ENCODE peak calls at places on chromosomes 4 and X, in seven cellular contexts. T, V, B, S, J, Z and R are unnamed samples.

GRCh38 chrX:136765957-136766356 is 14.8 kb downstream of the ARHGEF6 start:
- ATAC-seq in T (no peak), V (no peak), B (no peak), S (no peak), J (no peak), Z (no peak), R (no peak)

GRCh38 chrX:70554948-70555347 is 110.3 kb downstream of the DLG3 start:
- ATAC-seq in T (peak; percentile 67), V (no peak), B (no peak), S (no peak), J (no peak), Z (no peak), R (no peak)

GRCh38 chrX:1521459-1521956 is 15.5 kb downstream of the P2RY8 start:
- ATAC-seq in T (peak; percentile 38), V (no peak), B (peak; percentile 56), S (peak; percentile 74), J (no peak), Z (no peak), R (no peak)

GRCh38 chr4:40763228-40763716 is 13.5 kb downstream of the NSUN7 start:
- ATAC-seq in T (no peak), V (peak; percentile 36), B (no peak), S (peak; percentile 17), J (no peak), Z (no peak), R (no peak)

GRCh38 chrX:13078739-13079444 is 34.5 kb upstream of the FAM9C start:
- ATAC-seq in T (peak; percentile 64), V (no peak), B (no peak), S (no peak), J (peak; percentile 86), Z (peak; percentile 79), R (peak; percentile 73)

GRCh38 chr4:23114538-23114937 is 421.8 kb downstream of the GBA3 start:
- ATAC-seq in T (no peak), V (no peak), B (no peak), S (no peak), J (no peak), Z (no peak), R (no peak)

GRCh38 chr4:56512166-56512565 is 6.6 kb downstream of the ARL9 start:
- ATAC-seq in T (no peak), V (peak; percentile 40), B (no peak), S (no peak), J (no peak), Z (no peak), R (no peak)

GRCh38 chr4:122552898-122553297 is 68.0 kb downstream of the IL21 start:
- ATAC-seq in T (no peak), V (no peak), B (no peak), S (no peak), J (no peak), Z (no peak), R (no peak)

GRCh38 chrX:13492286-13492685 is 77.1 kb upstream of the EGFL6 start:
- ATAC-seq in T (no peak), V (no peak), B (no peak), S (no peak), J (no peak), Z (no peak), R (no peak)

GRCh38 chrX:37824491-37825224 is 22.7 kb downstream of the DYNLT3 start:
- ATAC-seq in T (peak; percentile 87), V (no peak), B (no peak), S (no peak), J (no peak), Z (no peak), R (no peak)

GRCh38 chrX:103439161-103439560 is 62.8 kb downstream of the BEX3 start:
- ATAC-seq in T (no peak), V (no peak), B (no peak), S (no peak), J (no peak), Z (no peak), R (no peak)

GRCh38 chr4:123411976-123412589 is 15.5 kb downstream of the SPRY1 start:
- ATAC-seq in T (peak; percentile 40), V (no peak), B (no peak), S (no peak), J (no peak), Z (no peak), R (no peak)

GRCh38 chr4:163758032-163758431 is 263.5 kb downstream of the TMA16 start:
- ATAC-seq in T (no peak), V (no peak), B (no peak), S (no peak), J (no peak), Z (no peak), R (no peak)

GRCh38 chr4:89111833-89112563 is 665 bp downstream of the TIGD2 start:
- ATAC-seq in T (peak; percentile 49), V (peak; percentile 75), B (peak; percentile 63), S (no peak), J (no peak), Z (no peak), R (no peak)

GRCh38 chr4:37392540-37393255 is 148.2 kb downstream of the NWD2 start:
- ATAC-seq in T (peak; percentile 51), V (peak; percentile 51), B (no peak), S (no peak), J (peak; percentile 77), Z (no peak), R (no peak)

GRCh38 chr4:33882246-33882990 is 2361.9 kb downstream of the ARAP2 start:
- ATAC-seq in T (no peak), V (no peak), B (no peak), S (no peak), J (no peak), Z (no peak), R (no peak)

GRCh38 chr4:33878710-33879109 is 2365.6 kb downstream of the ARAP2 start:
- ATAC-seq in T (no peak), V (no peak), B (no peak), S (no peak), J (no peak), Z (no peak), R (no peak)

GRCh38 chr4:33883111-33883510 is 2361.2 kb downstream of the ARAP2 start:
- ATAC-seq in T (no peak), V (no peak), B (no peak), S (no peak), J (no peak), Z (no peak), R (no peak)

GRCh38 chr4:33886356-33886755 is 2358.0 kb downstream of the ARAP2 start:
- ATAC-seq in T (no peak), V (no peak), B (no peak), S (no peak), J (no peak), Z (no peak), R (no peak)

GRCh38 chr4:33881176-33881575 is 2363.1 kb downstream of the ARAP2 start:
- ATAC-seq in T (no peak), V (no peak), B (no peak), S (no peak), J (no peak), Z (no peak), R (no peak)
- H3K27ac ChIP-seq in T (no peak overlapping the region), V (no peak overlapping the region), B (no peak overlapping the region), S (no peak overlapping the region), J (no peak overlapping the region), Z (no peak overlapping the region), R (no peak overlapping the region)

DNA sequence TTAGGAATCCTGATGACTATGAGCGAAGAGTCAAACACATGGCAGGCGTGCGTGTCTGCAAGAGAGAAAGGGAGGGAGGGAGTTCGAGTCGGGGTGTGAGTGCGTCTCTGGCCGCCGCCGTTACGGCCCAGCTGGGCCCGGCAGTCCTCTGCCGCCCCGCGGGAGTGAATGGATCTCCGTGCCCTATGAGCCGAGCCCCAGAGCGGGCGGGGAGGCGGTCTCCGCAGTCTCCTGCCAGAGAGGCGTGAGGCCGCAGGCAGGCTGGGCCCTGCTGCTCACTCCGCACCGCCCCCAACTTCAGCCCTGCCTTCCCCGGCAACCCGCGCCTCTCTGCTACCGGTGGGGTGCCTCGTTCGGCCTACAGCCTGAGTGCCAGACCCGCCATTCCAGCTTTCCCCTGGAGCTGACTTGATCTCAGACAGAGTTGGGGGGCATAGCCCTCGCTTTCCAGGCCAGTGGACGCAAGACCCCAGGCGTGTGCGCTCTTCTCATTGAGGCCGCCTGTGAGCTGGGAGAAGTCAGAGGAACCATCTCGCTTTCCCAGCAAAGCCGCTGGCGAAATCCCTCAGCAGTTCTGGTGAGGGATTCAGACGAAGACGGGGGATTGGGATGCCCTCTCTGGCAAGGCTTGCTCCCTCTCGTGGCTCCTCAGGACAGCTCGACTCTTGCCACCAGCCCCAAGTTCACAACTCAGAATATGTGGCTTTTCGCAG is 1.4 kb downstream of the SLC16A2 start:
- ATAC-seq in T (peak; percentile 61), V (peak; percentile 47), B (no peak), S (peak; percentile 17), J (peak; percentile 64), Z (peak; percentile 69), R (peak; percentile 54)
- H3K4me3 ChIP-seq in T (peak overlapping the region; percentile 40), V (peak overlapping the region; percentile 53), B (no peak overlapping the region), S (no peak overlapping the region), J (peak overlapping the region; percentile 41), Z (peak overlapping the region; percentile 71), R (peak overlapping the region; percentile 80)

GRCh38 chr4:180953572-180953971 is 1289.6 kb upstream of the TENM3 start:
- ATAC-seq in T (no peak), V (no peak), B (no peak), S (no peak), J (no peak), Z (no peak), R (no peak)
- TF ChIP-seq CTCF in T (no peak), V (peak; percentile 41), B (no peak), S (no peak), J (no peak), Z (no peak), R (no peak)

GRCh38 chrX:19569930-19570329 is 54.6 kb upstream of the MAP3K15 start:
- ATAC-seq in T (no peak), V (no peak), B (no peak), S (no peak), J (no peak), Z (no peak), R (no peak)
- H3K27ac ChIP-seq in T (no peak overlapping the region), V (no peak overlapping the region), B (no peak overlapping the region), S (no peak overlapping the region), J (peak overlapping the region; percentile 35), Z (no peak overlapping the region), R (no peak overlapping the region)